ENCODE peak calls at places on chromosomes 12 and 14, in nine cellular contexts. R is aorta; Z is CD8-positive, alpha-beta memory T cell; B is H9; P is neural progenitor cell; C is upper lobe of right lung; V is cardiac muscle cell; M is HL-60; X is RWPE1. D is an unnamed sample.

GRCh38 chr14:104800600-104801283 is at the start of gene ZBTB42:
- DNase-seq in R (peak), Z (peak), B (peak), P (peak), C (peak), V (peak), M (peak), X (peak), D (peak)

GRCh38 chr14:24162083-24162482 is 1.0 kb downstream of the IRF9 start:
- DNase-seq in R (no peak), Z (no peak), B (no peak), P (no peak), C (no peak), V (peak), M (no peak), X (no peak), D (no peak)

GRCh38 chr12:79056775-79057174 is 192.2 kb downstream of the SYT1 start:
- DNase-seq in R (no peak), Z (no peak), B (no peak), P (no peak), C (no peak), V (no peak), M (no peak), X (no peak), D (no peak)

GRCh38 chr12:63907561-63907960 is 63.1 kb downstream of the SRGAP1 start:
- DNase-seq in R (no peak), Z (no peak), B (no peak), P (no peak), C (no peak), V (no peak), M (no peak), X (no peak), D (no peak)

GRCh38 chr12:109653896-109654295 is 59.7 kb upstream of the FAM222A start:
- DNase-seq in R (no peak), Z (no peak), B (no peak), P (no peak), C (no peak), V (no peak), M (no peak), X (no peak), D (no peak)

GRCh38 chr14:81219821-81220487 is 805 bp downstream of the GTF2A1 start:
- DNase-seq in R (peak), Z (peak), B (no peak), P (peak), C (peak), V (peak), M (no peak), X (peak), D (peak)

GRCh38 chr12:123961585-123961984 is 11.0 kb downstream of the CCDC92 start:
- DNase-seq in R (no peak), Z (no peak), B (no peak), P (no peak), C (no peak), V (no peak), M (no peak), X (no peak), D (peak)

GRCh38 chr12:47767197-47767724 is 5.8 kb upstream of the SLC48A1 start:
- DNase-seq in R (no peak), Z (peak), B (peak), P (peak), C (no peak), V (peak), M (peak), X (peak), D (peak)

GRCh38 chr12:113482334-113482733 is 10.7 kb upstream of the LHX5 start:
- DNase-seq in R (no peak), Z (no peak), B (peak), P (peak), C (no peak), V (no peak), M (no peak), X (no peak), D (no peak)

GRCh38 chr14:50823763-50824636 is 7.0 kb downstream of the NIN start:
- DNase-seq in R (no peak), Z (no peak), B (no peak), P (no peak), C (no peak), V (no peak), M (no peak), X (no peak), D (no peak)

GRCh38 chr12:42666671-42667243 is 77.2 kb upstream of the PRICKLE1 start:
- DNase-seq in R (no peak), Z (no peak), B (peak), P (peak), C (no peak), V (no peak), M (no peak), X (peak), D (no peak)

GRCh38 chr14:102819176-102819628 is 42.0 kb downstream of the TRAF3 start:
- DNase-seq in R (no peak), Z (peak), B (no peak), P (no peak), C (no peak), V (no peak), M (no peak), X (peak), D (peak)

GRCh38 chr12:106892075-106892474 is 63.6 kb upstream of the TMEM263 start:
- DNase-seq in R (no peak), Z (no peak), B (no peak), P (no peak), C (no peak), V (no peak), M (no peak), X (peak), D (no peak)

GRCh38 chr12:76878899-76879709 is at the start of gene CSRP2:
- DNase-seq in R (peak), Z (peak), B (peak), P (peak), C (peak), V (peak), M (peak), X (peak), D (peak)
- H3K27ac ChIP-seq in R (peak), Z (no peak), B (peak), P (peak), C (peak), V (peak), M (no peak), X (peak), D (peak)

DNA sequence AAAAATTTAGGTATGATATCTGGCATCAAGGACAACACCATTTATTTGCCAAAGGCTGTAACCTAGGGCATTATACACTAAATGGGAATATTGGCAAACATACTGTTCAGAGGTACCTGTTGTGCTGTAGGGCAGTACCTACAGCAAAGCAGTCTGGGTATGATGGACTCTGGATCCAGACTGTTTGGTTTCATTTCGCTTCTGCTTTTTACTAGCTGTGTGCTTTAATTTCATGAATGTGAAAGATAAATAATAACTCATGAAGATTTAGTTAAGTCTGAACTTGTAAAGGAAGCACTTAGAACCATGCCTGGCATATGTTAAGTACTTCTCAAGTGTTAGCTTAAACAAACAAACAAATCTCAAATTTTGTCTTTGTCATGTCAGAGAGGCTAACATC is 17.7 kb upstream of the SLC38A2 start:
- DNase-seq in R (no peak), Z (no peak), B (no peak), P (no peak), C (no peak), V (no peak), M (no peak), X (no peak), D (no peak)
- H3K27ac ChIP-seq in R (peak), Z (no peak), B (peak), P (no peak), C (peak), V (peak), M (no peak), X (no peak), D (peak)

GRCh38 chr12:119320678-119321077 is 13.9 kb upstream of the CCDC60 start:
- DNase-seq in R (no peak), Z (no peak), B (no peak), P (no peak), C (no peak), V (no peak), M (no peak), X (no peak), D (no peak)

GRCh38 chr12:119319638-119320037 is 14.9 kb upstream of the CCDC60 start:
- DNase-seq in R (no peak), Z (no peak), B (no peak), P (peak), C (no peak), V (no peak), M (no peak), X (no peak), D (peak)

GRCh38 chr12:119322324-119322723 is 12.2 kb upstream of the CCDC60 start:
- DNase-seq in R (no peak), Z (no peak), B (no peak), P (no peak), C (no peak), V (no peak), M (no peak), X (no peak), D (peak)

GRCh38 chr12:119314290-119314689 is 20.2 kb upstream of the CCDC60 start:
- DNase-seq in R (no peak), Z (no peak), B (no peak), P (no peak), C (no peak), V (no peak), M (no peak), X (no peak), D (no peak)

GRCh38 chr12:119318811-119319210 is 15.7 kb upstream of the CCDC60 start:
- DNase-seq in R (no peak), Z (no peak), B (no peak), P (no peak), C (no peak), V (no peak), M (no peak), X (no peak), D (no peak)
- H3K27ac ChIP-seq in R (no peak), Z (no peak), B (no peak), P (no peak), C (no peak), V (peak), M (no peak), X (no peak), D (no peak)

GRCh38 chr14:98229676-98230366 is 1042.2 kb downstream of the BCL11B start:
- DNase-seq in R (no peak), Z (no peak), B (no peak), P (no peak), C (no peak), V (no peak), M (no peak), X (no peak), D (no peak)
- H3K27ac ChIP-seq in R (no peak), Z (no peak), B (no peak), P (no peak), C (no peak), V (no peak), M (no peak), X (no peak), D (no peak)